ENCODE peak calls at places on chromosomes 5 and 9, in six cellular contexts. U is HepG2, I is H1, N is SK-N-SH, Q is GM12878, X is K562. Y is an unnamed sample.

GRCh38 chr5:160187091-160187490 is 42.2 kb upstream of the FABP6 start:
- DNase-seq in U (no peak), N (no peak), I (no peak), Q (no peak), X (no peak), Y (no peak)

GRCh38 chr5:35851282-35851681 is 5.4 kb upstream of the IL7R start:
- DNase-seq in Q (no peak), I (no peak), U (no peak), X (no peak), N (no peak), Y (no peak)

GRCh38 chr5:53201746-53202145 is 92.2 kb upstream of the MOCS2 start:
- DNase-seq in N (no peak), I (no peak), X (peak), U (peak), Q (no peak), Y (no peak)

GRCh38 chr9:86052556-86053468 is 46.5 kb downstream of the GOLM1 start:
- DNase-seq in I (no peak), Q (no peak), X (no peak), N (no peak), U (no peak), Y (no peak)

GRCh38 chr9:98743329-98743728 is 34.6 kb upstream of the GABBR2 start:
- DNase-seq in N (no peak), X (no peak), U (no peak), Q (no peak), I (no peak), Y (peak)

GRCh38 chr9:88605500-88606172 is 70.7 kb downstream of the NXNL2 start:
- DNase-seq in Q (no peak), I (no peak), N (no peak), X (no peak), U (no peak), Y (no peak)

GRCh38 chr5:79878721-79879336 is 112.2 kb downstream of the MTX3 start:
- DNase-seq in Q (no peak), N (peak), U (peak), I (peak), X (peak), Y (no peak)

GRCh38 chr9:16191691-16192402 is 639.0 kb downstream of the CCDC171 start:
- DNase-seq in I (peak), N (peak), U (peak), Q (no peak), X (peak), Y (peak)

GRCh38 chr9:77649109-77649812 is 1.1 kb upstream of the GNA14 start:
- DNase-seq in N (peak), U (peak), X (peak), Q (no peak), I (no peak), Y (peak)

DNA sequence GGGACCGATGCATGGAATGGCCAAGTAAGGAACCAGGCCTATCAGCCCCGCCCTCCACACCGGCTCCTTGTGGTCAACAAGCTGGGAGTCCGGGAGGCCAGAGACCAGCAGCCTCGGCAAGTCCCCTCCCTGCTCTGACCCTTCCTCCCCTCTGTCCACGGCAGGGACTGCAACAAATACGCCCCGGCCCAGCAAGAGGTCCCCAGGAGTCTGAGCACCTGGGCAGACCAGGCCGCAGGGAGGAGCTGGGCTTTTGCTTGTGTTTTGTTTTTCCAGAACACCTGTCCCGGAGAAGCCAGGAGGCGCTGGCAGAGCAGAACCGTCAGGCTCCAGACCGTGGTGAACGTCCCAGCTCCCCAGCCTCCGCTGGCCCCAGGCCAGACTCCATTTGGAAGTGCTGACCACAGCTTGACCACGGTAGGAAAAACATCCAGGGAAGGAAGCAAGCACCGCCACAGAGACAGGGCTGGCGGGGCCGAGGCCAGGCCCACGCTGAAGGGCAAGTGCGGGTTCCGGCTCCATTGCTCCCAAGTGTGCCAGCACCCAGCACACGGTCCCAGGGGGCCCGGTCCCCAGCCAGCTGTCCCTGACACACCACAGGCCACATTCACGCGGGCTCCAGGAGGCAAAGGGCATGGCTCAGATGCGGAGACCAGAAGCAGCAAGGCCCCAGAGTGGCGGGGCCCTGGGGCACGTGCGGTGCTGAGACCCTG is 56.6 kb downstream of the VAV2 start:
- DNase-seq in I (no peak), Q (no peak), N (peak), X (no peak), U (no peak), Y (no peak)
- TF ChIP-seq CTCF in I (no peak), Q (no peak), N (no peak), X (no peak), U (no peak), Y (no peak)

GRCh38 chr9:20835364-20836286 is 151.6 kb downstream of the FOCAD start:
- DNase-seq in U (peak), N (no peak), I (no peak), Q (no peak), X (no peak), Y (no peak)

GRCh38 chr9:20832775-20833174 is 148.7 kb downstream of the FOCAD start:
- DNase-seq in Q (no peak), N (no peak), U (no peak), X (no peak), I (no peak), Y (no peak)

GRCh38 chr9:20838218-20838617 is 154.2 kb downstream of the FOCAD start:
- DNase-seq in X (no peak), U (peak), Q (no peak), I (no peak), N (no peak), Y (no peak)
- H3K4me3 ChIP-seq in X (no peak), U (no peak), Q (no peak), I (no peak), N (no peak), Y (no peak)

GRCh38 chr5:106314221-106314824 is 1356.4 kb downstream of the EFNA5 start:
- DNase-seq in U (no peak), I (no peak), N (no peak), X (no peak), Q (no peak), Y (no peak)

GRCh38 chr5:106307265-106307664 is 1363.5 kb downstream of the EFNA5 start:
- DNase-seq in I (no peak), N (no peak), Q (no peak), X (no peak), U (no peak), Y (no peak)

GRCh38 chr5:106311230-106311629 is 1359.5 kb downstream of the EFNA5 start:
- DNase-seq in U (no peak), Q (no peak), N (no peak), X (no peak), I (no peak), Y (no peak)

GRCh38 chr5:106306313-106307028 is 1364.3 kb downstream of the EFNA5 start:
- DNase-seq in U (no peak), I (no peak), Q (no peak), N (no peak), X (no peak), Y (no peak)

DNA sequence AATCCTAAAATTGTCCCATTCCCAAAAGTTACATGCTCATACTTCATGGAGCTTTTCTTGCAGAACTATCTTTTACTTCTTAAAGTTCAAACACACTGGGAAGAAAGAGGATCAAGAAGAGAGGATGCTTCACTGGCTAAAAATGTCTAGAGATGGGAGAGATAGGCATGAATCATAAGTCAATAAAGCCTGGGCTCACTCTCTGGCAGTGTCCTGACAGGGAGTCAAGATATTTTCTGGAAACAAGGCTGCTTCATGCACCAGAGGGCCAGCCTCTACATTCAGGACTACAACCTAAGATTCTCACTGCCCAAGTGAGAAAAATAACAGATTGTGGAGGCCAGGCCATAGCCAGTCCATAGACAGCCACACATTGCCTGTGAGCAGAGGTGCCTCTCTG is 1358.4 kb downstream of the EFNA5 start:
- DNase-seq in Q (no peak), U (no peak), N (no peak), I (no peak), X (no peak), Y (no peak)
- TF ChIP-seq GABPA in Q (no peak), U (no peak), N (no peak), I (no peak), X (no peak), Y (no peak)

DNA sequence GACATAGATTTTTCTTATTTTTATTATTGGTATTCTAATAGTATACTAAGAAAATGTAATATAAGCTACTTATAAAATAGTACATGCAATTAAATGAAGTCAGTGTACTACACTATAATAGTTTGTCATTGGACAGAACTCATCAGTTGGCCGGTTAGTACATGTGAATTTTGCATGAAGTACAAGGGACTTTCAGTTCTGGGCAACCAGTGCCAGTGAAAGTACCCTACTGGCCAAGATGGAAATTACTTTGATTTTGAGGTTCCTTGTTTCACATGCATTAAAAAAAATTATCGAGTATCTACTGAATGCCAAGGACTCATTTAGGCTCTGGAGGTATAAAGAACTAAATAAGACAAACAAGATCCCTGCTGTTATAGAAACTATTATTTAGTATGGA is 213.4 kb upstream of the ELL2 start:
- DNase-seq in U (no peak), N (peak), Q (peak), X (no peak), I (no peak), Y (no peak)
- TF ChIP-seq CTCF in U (no peak), N (peak), Q (peak), X (no peak), I (no peak), Y (peak)

DNA sequence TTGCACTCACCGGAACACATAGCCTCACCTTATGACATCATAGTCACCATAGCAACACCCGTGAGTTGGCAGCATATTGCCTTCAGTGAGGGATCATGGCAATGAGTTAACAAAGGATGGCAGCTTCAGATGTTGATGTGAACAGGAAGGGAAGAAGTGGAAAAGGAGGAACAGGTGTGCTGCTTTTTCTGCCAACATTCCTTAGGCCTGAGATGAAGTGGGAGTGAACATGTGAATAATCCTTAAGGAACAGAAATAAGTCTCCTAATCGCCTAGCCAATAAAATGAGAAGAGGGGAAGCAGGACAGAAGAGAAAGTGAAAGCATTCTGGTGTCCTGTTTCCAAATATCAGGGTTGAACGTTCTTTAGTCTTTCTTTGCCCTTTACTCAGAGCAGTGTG is 360.0 kb downstream of the BRINP1 start:
- DNase-seq in U (no peak), N (no peak), X (no peak), I (no peak), Q (no peak), Y (no peak)
- H3K4me3 ChIP-seq in U (no peak), N (no peak), X (no peak), I (no peak), Q (no peak), Y (no peak)

GRCh38 chr9:131854334-131854733 is 114.5 kb upstream of the RAPGEF1 start:
- DNase-seq in U (no peak), X (no peak), I (no peak), Q (no peak), N (no peak), Y (peak)
- TF ChIP-seq GABPA in U (no peak), X (no peak), I (no peak), Q (no peak), N (no peak), Y (no peak)

GRCh38 chr5:172832383-172833315 is 1.4 kb upstream of the ERGIC1 start:
- DNase-seq in X (peak), Q (no peak), U (no peak), N (no peak), I (no peak), Y (no peak)

GRCh38 chr5:172833372-172833690 is 720 bp upstream of the ERGIC1 start:
- DNase-seq in X (no peak), N (no peak), I (no peak), Q (no peak), U (no peak), Y (no peak)

GRCh38 chr5:172835246-172836030 is 1.4 kb downstream of the ERGIC1 start:
- DNase-seq in N (no peak), I (no peak), X (no peak), Q (no peak), U (no peak), Y (no peak)

GRCh38 chr5:172833691-172834569 is at the start of gene ERGIC1:
- DNase-seq in I (no peak), U (peak), Q (no peak), N (peak), X (peak), Y (peak)

GRCh38 chr5:172834570-172835245 is 657 bp downstream of the ERGIC1 start:
- DNase-seq in U (peak), Q (no peak), N (peak), X (no peak), I (no peak), Y (no peak)
- TF ChIP-seq CTCF in U (no peak), Q (peak), N (no peak), X (no peak), I (no peak), Y (no peak)

GRCh38 chr9:7879551-7880245 is 80.1 kb upstream of the DMAC1 start:
- DNase-seq in U (no peak), I (peak), Q (no peak), N (no peak), X (no peak), Y (peak)
- H3K4me3 ChIP-seq in U (no peak), I (no peak), Q (no peak), N (no peak), X (no peak), Y (no peak)

Y was measured in HL-60.